ENCODE peak calls at places on chromosome 14, in nine cellular contexts. V, M, K, S, R, D, Z, Q and A are unnamed samples.

GRCh38 chr14:103019827-103020226 is 37.5 kb downstream of the CDC42BPB start:
- DNase-seq in V (no peak), M (no peak), K (peak; percentile 57), S (no peak), R (no peak), D (no peak), Z (no peak), Q (no peak), A (no peak)

GRCh38 chr14:100662850-100663527 is 63.7 kb upstream of the DLK1 start:
- DNase-seq in V (peak; percentile 66), M (no peak), K (peak; percentile 55), S (peak; percentile 57), R (no peak), D (peak; percentile 63), Z (peak; percentile 4), Q (peak; percentile 60), A (peak; percentile 79)

GRCh38 chr14:95064256-95064655 is 93.1 kb downstream of the DICER1 start:
- DNase-seq in V (no peak), M (no peak), K (no peak), S (no peak), R (no peak), D (no peak), Z (no peak), Q (no peak), A (no peak)

GRCh38 chr14:22973217-22974032 is 8.9 kb downstream of the AJUBA start:
- DNase-seq in V (peak; percentile 44), M (no peak), K (peak; percentile 75), S (peak; percentile 42), R (no peak), D (peak; percentile 10), Z (peak; percentile 44), Q (peak; percentile 48), A (peak; percentile 74)

GRCh38 chr14:69648480-69649414 is 37.4 kb downstream of the SUSD6 start:
- DNase-seq in V (no peak), M (no peak), K (peak; percentile 47), S (no peak), R (no peak), D (no peak), Z (no peak), Q (no peak), A (peak; percentile 48)

GRCh38 chr14:92328664-92329255 is 5.8 kb downstream of the SLC24A4 start:
- DNase-seq in V (no peak), M (no peak), K (no peak), S (no peak), R (no peak), D (no peak), Z (no peak), Q (no peak), A (no peak)

GRCh38 chr14:90545966-90546751 is 149.3 kb downstream of the CALM1 start:
- DNase-seq in V (no peak), M (no peak), K (peak; percentile 16), S (no peak), R (no peak), D (no peak), Z (no peak), Q (peak; percentile 62), A (no peak)

GRCh38 chr14:68941820-68942219 is 37.3 kb downstream of the ACTN1 start:
- DNase-seq in V (no peak), M (no peak), K (peak; percentile 98), S (no peak), R (no peak), D (no peak), Z (peak; percentile 96), Q (peak; percentile 62), A (peak; percentile 57)

GRCh38 chr14:96095581-96096476 is 56.7 kb downstream of the C14orf132 start:
- DNase-seq in V (no peak), M (no peak), K (peak; percentile 70), S (no peak), R (no peak), D (no peak), Z (peak; percentile 25), Q (no peak), A (peak; percentile 82)

GRCh38 chr14:91369628-91370445 is 47.8 kb downstream of the CCDC88C start:
- DNase-seq in V (peak; percentile 64), M (no peak), K (peak; percentile 70), S (no peak), R (no peak), D (no peak), Z (no peak), Q (no peak), A (no peak)

GRCh38 chr14:105107351-105107750 is 42.1 kb upstream of the GPR132 start:
- DNase-seq in V (no peak), M (no peak), K (no peak), S (no peak), R (no peak), D (no peak), Z (no peak), Q (no peak), A (no peak)

GRCh38 chr14:73460691-73461127 is 2.4 kb upstream of the NUMB start:
- DNase-seq in V (no peak), M (no peak), K (peak; percentile 64), S (no peak), R (no peak), D (peak; percentile 69), Z (no peak), Q (peak; percentile 64), A (no peak)

GRCh38 chr14:96051642-96052540 is 12.7 kb downstream of the C14orf132 start:
- DNase-seq in V (no peak), M (no peak), K (peak; percentile 10), S (no peak), R (no peak), D (no peak), Z (no peak), Q (no peak), A (no peak)

GRCh38 chr14:76654573-76654955 is 106.7 kb upstream of the VASH1 start:
- DNase-seq in V (no peak), M (no peak), K (peak; percentile 32), S (no peak), R (no peak), D (no peak), Z (no peak), Q (no peak), A (no peak)

GRCh38 chr14:101711041-101711861 is 50.3 kb upstream of the PPP2R5C start:
- DNase-seq in V (no peak), M (no peak), K (no peak), S (no peak), R (no peak), D (no peak), Z (no peak), Q (no peak), A (no peak)

GRCh38 chr14:91899777-91900176 is 32.4 kb upstream of the TC2N start:
- DNase-seq in V (no peak), M (no peak), K (no peak), S (no peak), R (no peak), D (no peak), Z (no peak), Q (no peak), A (no peak)

GRCh38 chr14:74348735-74349463 is 628 bp downstream of the VRTN start:
- DNase-seq in V (no peak), M (no peak), K (no peak), S (no peak), R (no peak), D (no peak), Z (no peak), Q (no peak), A (no peak)

GRCh38 chr14:34365309-34365915 is 96.6 kb downstream of the SPTSSA start:
- DNase-seq in V (no peak), M (no peak), K (no peak), S (no peak), R (no peak), D (no peak), Z (no peak), Q (no peak), A (peak; percentile 43)

GRCh38 chr14:67237591-67237990 is 3.6 kb upstream of the PALS1 start:
- DNase-seq in V (no peak), M (no peak), K (no peak), S (no peak), R (no peak), D (no peak), Z (no peak), Q (no peak), A (no peak)

GRCh38 chr14:78412475-78412874 is 242.3 kb downstream of the NRXN3 start:
- DNase-seq in V (no peak), M (no peak), K (no peak), S (no peak), R (no peak), D (no peak), Z (no peak), Q (no peak), A (no peak)

GRCh38 chr14:103742499-103743255 is 27.1 kb downstream of the ZFYVE21 start:
- DNase-seq in V (no peak), M (no peak), K (no peak), S (no peak), R (no peak), D (no peak), Z (no peak), Q (no peak), A (no peak)

GRCh38 chr14:75628816-75629215 is 31.9 kb downstream of the ERG28 start:
- DNase-seq in V (no peak), M (no peak), K (no peak), S (no peak), R (no peak), D (no peak), Z (no peak), Q (no peak), A (no peak)

GRCh38 chr14:50311337-50311973 is 574 bp downstream of the L2HGDH start:
- DNase-seq in V (no peak), M (peak; percentile 86), K (peak; percentile 13), S (no peak), R (peak; percentile 53), D (no peak), Z (no peak), Q (no peak), A (no peak)

GRCh38 chr14:59688224-59689170 is 111.9 kb upstream of the CCDC175 start:
- DNase-seq in V (peak; percentile 29), M (peak; percentile 11), K (peak; percentile 73), S (no peak), R (no peak), D (peak; percentile 48), Z (peak; percentile 29), Q (peak; percentile 8), A (peak; percentile 66)

GRCh38 chr14:53628747-53629146 is 327.9 kb downstream of the BMP4 start:
- DNase-seq in V (no peak), M (no peak), K (no peak), S (no peak), R (no peak), D (no peak), Z (no peak), Q (no peak), A (no peak)

GRCh38 chr14:80447396-80447795 is 236.1 kb upstream of the DIO2 start:
- DNase-seq in V (no peak), M (no peak), K (peak; percentile 50), S (no peak), R (no peak), D (no peak), Z (no peak), Q (no peak), A (no peak)

GRCh38 chr14:81509838-81510452 is 23.7 kb downstream of the SEL1L start:
- DNase-seq in V (no peak), M (no peak), K (no peak), S (no peak), R (no peak), D (peak; percentile 17), Z (no peak), Q (no peak), A (no peak)

GRCh38 chr14:77140937-77141591 is 527 bp downstream of the ZDHHC22 start:
- DNase-seq in V (no peak), M (no peak), K (peak; percentile 29), S (no peak), R (no peak), D (no peak), Z (peak; percentile 53), Q (no peak), A (peak; percentile 57)

GRCh38 chr14:31261859-31262739 is 54.5 kb upstream of the HECTD1 start:
- DNase-seq in V (no peak), M (no peak), K (peak; percentile 54), S (no peak), R (no peak), D (peak; percentile 17), Z (peak; percentile 23), Q (peak; percentile 14), A (peak; percentile 27)

GRCh38 chr14:30521899-30522736 is 36.8 kb upstream of the G2E3 start:
- DNase-seq in V (no peak), M (no peak), K (peak; percentile 44), S (no peak), R (no peak), D (peak; percentile 60), Z (no peak), Q (no peak), A (peak; percentile 54)